ENCODE peak calls at places on chromosome 13, in six cellular contexts. N is heart left ventricle, C is body of pancreas, D is Caco-2, P is ascending aorta, Y is foreskin fibroblast. G is an unnamed sample.

GRCh38 chr13:37510441-37510840 is 88.1 kb downstream of the POSTN start:
- DNase-seq in N (no peak), C (no peak), D (no peak), P (no peak), Y (no peak), G (no peak)

GRCh38 chr13:78802912-78803311 is 144.0 kb upstream of the OBI1 start:
- DNase-seq in N (no peak), C (no peak), D (no peak), P (no peak), Y (no peak), G (no peak)

GRCh38 chr13:27962128-27962841 is 6.8 kb downstream of the CDX2 start:
- DNase-seq in N (no peak), C (no peak), D (peak; percentile 92), P (no peak), Y (no peak), G (no peak)

GRCh38 chr13:32734511-32734910 is 148.3 kb downstream of the PDS5B start:
- DNase-seq in N (no peak), C (peak; percentile 15), D (no peak), P (no peak), Y (peak; percentile 78), G (no peak)

GRCh38 chr13:99431927-99432636 is 69.2 kb upstream of the TM9SF2 start:
- DNase-seq in N (no peak), C (no peak), D (no peak), P (no peak), Y (no peak), G (peak; percentile 92)

GRCh38 chr13:49620170-49620621 is 8.1 kb upstream of the ARL11 start:
- DNase-seq in N (no peak), C (no peak), D (no peak), P (no peak), Y (no peak), G (peak; percentile 72)

GRCh38 chr13:97219226-97219625 is 2.9 kb upstream of the MBNL2 start:
- DNase-seq in N (no peak), C (no peak), D (no peak), P (no peak), Y (no peak), G (no peak)

GRCh38 chr13:80171096-80171495 is 169.8 kb downstream of the SPRY2 start:
- DNase-seq in N (no peak), C (no peak), D (no peak), P (no peak), Y (no peak), G (no peak)

GRCh38 chr13:44148159-44148929 is 225.3 kb upstream of the SERP2 start:
- DNase-seq in N (no peak), C (no peak), D (no peak), P (no peak), Y (no peak), G (no peak)

GRCh38 chr13:37662624-37663023 is 64.1 kb upstream of the POSTN start:
- DNase-seq in N (no peak), C (no peak), D (no peak), P (no peak), Y (no peak), G (no peak)

GRCh38 chr13:113862766-113863510 is 938 bp downstream of the GAS6 start:
- DNase-seq in N (peak; percentile 87), C (peak; percentile 65), D (no peak), P (no peak), Y (no peak), G (peak; percentile 46)
- TF ChIP-seq CTCF in N (no peak), C (no peak), D (no peak), P (no peak), Y (no peak), G (no peak)

GRCh38 chr13:81778350-81778749 is 1437.4 kb upstream of the SPRY2 start:
- DNase-seq in N (no peak), C (no peak), D (no peak), P (no peak), Y (no peak), G (no peak)

GRCh38 chr13:81781471-81781870 is 1440.5 kb upstream of the SPRY2 start:
- DNase-seq in N (no peak), C (no peak), D (no peak), P (no peak), Y (no peak), G (no peak)

GRCh38 chr13:81779896-81780295 is 1439.0 kb upstream of the SPRY2 start:
- DNase-seq in N (no peak), C (no peak), D (no peak), P (no peak), Y (no peak), G (no peak)
- H3K4me3 ChIP-seq in N (no peak overlapping the region), C (no peak overlapping the region), D (no peak overlapping the region), P (no peak overlapping the region), Y (no peak overlapping the region), G (no peak overlapping the region)

GRCh38 chr13:20610006-20610405 is 43.0 kb downstream of the IFT88 start:
- DNase-seq in N (no peak), C (no peak), D (no peak), P (no peak), Y (no peak), G (no peak)
- TF ChIP-seq CTCF in N (no peak), C (no peak), D (no peak), P (no peak), Y (no peak), G (no peak)

GRCh38 chr13:23570931-23571330 is 719 bp downstream of the TNFRSF19 start:
- DNase-seq in N (no peak), C (no peak), D (no peak), P (no peak), Y (no peak), G (peak; percentile 84)
- H3K4me3 ChIP-seq in N (peak overlapping the region; percentile 63), C (no peak overlapping the region), D (peak overlapping the region; percentile 32), P (no peak overlapping the region), Y (peak overlapping the region; percentile 54), G (peak overlapping the region; percentile 82)

GRCh38 chr13:113074401-113074800 is 31.2 kb upstream of the F7 start:
- DNase-seq in N (peak; percentile 20), C (no peak), D (no peak), P (no peak), Y (no peak), G (no peak)
- TF ChIP-seq CTCF in N (no peak), C (no peak), D (no peak), P (no peak), Y (no peak), G (no peak)

GRCh38 chr13:48493076-48493765 is 39.7 kb downstream of the RCBTB2 start:
- DNase-seq in N (no peak), C (no peak), D (no peak), P (no peak), Y (no peak), G (peak; percentile 46)
- H3K4me3 ChIP-seq in N (peak overlapping the region; percentile 55), C (no peak overlapping the region), D (no peak overlapping the region), P (no peak overlapping the region), Y (no peak overlapping the region), G (peak overlapping the region; percentile 66)

DNA sequence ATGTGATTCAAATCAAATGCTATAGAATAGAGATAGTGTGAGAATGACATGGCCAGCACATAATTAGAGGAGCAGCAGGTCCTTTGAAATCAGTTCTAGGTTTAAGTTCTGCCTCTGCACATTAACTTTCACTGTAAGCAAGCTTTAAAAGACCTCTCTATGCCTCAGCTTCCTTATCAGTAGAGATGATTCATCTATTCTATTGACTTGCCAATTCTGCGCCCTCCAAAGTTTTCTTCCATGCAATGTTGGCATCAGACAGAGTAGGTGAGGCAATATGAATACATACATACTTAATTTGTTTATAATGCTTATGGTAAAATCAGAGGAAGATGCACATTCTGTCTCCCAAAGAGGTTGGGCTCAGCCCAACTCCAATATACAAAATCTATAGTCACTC is 525.5 kb downstream of the RFC3 start:
- DNase-seq in N (no peak), C (no peak), D (no peak), P (no peak), Y (no peak), G (no peak)
- TF ChIP-seq CTCF in N (no peak), C (no peak), D (no peak), P (no peak), Y (no peak), G (no peak)

DNA sequence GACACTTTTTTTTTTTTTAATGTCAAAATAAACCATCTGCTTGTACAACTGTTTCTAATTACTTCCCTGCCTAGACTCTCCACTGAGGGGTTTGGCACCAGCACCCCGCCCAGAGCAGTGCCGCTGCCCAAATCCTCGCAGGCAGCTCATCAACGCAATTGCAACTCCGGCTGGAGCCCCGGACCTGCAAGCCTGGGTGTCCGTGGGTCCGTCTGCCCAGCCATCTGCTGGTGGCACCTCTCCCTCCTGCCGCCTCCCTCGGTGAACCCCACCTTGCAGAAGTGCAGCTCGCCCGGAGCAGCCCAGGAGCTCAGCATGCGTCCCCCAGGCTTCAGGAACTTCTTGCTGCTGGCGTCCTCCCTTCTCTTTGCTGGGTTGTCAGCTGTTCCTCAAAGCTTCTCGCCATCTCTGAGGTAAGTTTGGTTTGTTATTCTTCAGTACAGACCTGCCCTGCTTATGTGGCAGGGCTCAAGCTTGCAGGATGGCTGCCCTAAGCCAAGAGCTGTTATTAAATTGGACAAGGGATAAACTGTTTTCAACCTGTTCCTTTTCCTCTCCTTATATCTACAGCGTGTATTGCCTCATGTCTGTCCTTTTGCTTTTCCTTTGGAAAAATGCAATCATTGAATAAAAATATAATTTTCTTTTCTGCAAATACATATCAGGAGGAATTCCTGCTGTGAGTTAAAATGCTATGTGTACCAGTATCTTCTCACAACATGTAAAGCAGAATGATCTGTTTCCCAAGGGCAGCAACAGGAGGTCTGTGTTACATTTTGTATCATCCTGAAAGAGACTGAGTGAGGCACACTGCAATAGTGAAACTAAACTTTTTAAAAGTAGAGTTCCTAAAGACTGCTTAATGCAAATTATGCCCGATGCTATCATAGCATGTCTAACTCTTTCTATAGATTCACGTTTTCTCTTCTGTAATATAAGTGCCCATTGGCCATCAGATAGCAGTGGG is at the start of gene ITGBL1:
- DNase-seq in N (no peak), C (peak; percentile 7), D (no peak), P (peak; percentile 71), Y (peak; percentile 72), G (peak; percentile 20)
- H3K4me3 ChIP-seq in N (peak within 1 kb of the TSS; percentile 65), C (no peak within 1 kb of the TSS), D (no peak within 1 kb of the TSS), P (peak within 1 kb of the TSS; percentile 77), Y (peak within 1 kb of the TSS; percentile 69), G (peak within 1 kb of the TSS; percentile 7)

G was measured in GM12865.